ENCODE peak calls at places on chromosomes 1 and 21, in four cellular contexts. N, A, J and P are unnamed samples. For H3K36me3, the result is how much of the 10 kb centered on the place peaks cover.

GRCh38 chr1:119713039-119713537 is 1.4 kb downstream of the PHGDH start:
- DNase-seq in N (peak), J (no peak), A (no peak), P (no peak)

GRCh38 chr1:910311-910880 is 13.3 kb upstream of the SAMD11 start:
- DNase-seq in N (no peak), J (no peak), A (no peak), P (no peak)

GRCh38 chr1:161068306-161069200 is 1.1 kb downstream of the ARHGAP30 start:
- DNase-seq in N (no peak), J (peak), A (no peak), P (no peak)

GRCh38 chr1:37849480-37849879 is 9.9 kb downstream of the MTF1 start:
- DNase-seq in N (no peak), J (no peak), A (no peak), P (no peak)

GRCh38 chr1:24898152-24898908 is 31.7 kb downstream of the RUNX3 start:
- DNase-seq in A (peak), N (no peak), J (no peak), P (no peak)

GRCh38 chr1:115145221-115145620 is 55.9 kb upstream of the TSPAN2 start:
- DNase-seq in N (no peak), J (no peak), A (no peak), P (no peak)

GRCh38 chr1:157994081-157994581 is 686 bp downstream of the KIRREL1 start:
- DNase-seq in A (no peak), N (no peak), J (no peak), P (no peak)

GRCh38 chr21:28473530-28474225 is 519.0 kb downstream of the LTN1 start:
- DNase-seq in A (no peak), J (no peak), N (no peak), P (no peak)

GRCh38 chr1:105427543-105427942 is 1628.9 kb upstream of the PRMT6 start:
- DNase-seq in A (no peak), N (no peak), J (no peak), P (no peak)

GRCh38 chr1:71823656-71824159 is 458.6 kb downstream of the NEGR1 start:
- DNase-seq in A (no peak), N (no peak), J (no peak), P (no peak)

GRCh38 chr21:39004776-39005605 is 178.3 kb downstream of the PSMG1 start:
- DNase-seq in N (peak), J (no peak), A (no peak), P (no peak)

GRCh38 chr1:212916395-212917133 is 33.8 kb upstream of the VASH2 start:
- DNase-seq in A (no peak), N (peak), J (no peak), P (no peak)

GRCh38 chr1:49597436-49597835 is 426.3 kb downstream of the AGBL4 start:
- DNase-seq in N (no peak), J (no peak), A (no peak), P (no peak)

GRCh38 chr21:45844181-45844580 is 137.4 kb upstream of the COL6A1 start:
- DNase-seq in N (no peak), A (no peak), J (no peak), P (no peak)

GRCh38 chr1:13593511-13594131 is 10.0 kb downstream of the PDPN start:
- DNase-seq in J (no peak), A (no peak), N (peak), P (peak)

GRCh38 chr1:8858112-8858668 is 20.3 kb downstream of the ENO1 start:
- DNase-seq in N (peak), J (no peak), A (no peak), P (peak)

GRCh38 chr1:18090636-18091035 is 17.0 kb upstream of the IGSF21 start:
- DNase-seq in A (no peak), N (no peak), J (no peak), P (no peak)

GRCh38 chr1:117930484-117930883 is 945 bp downstream of the WDR3 start:
- DNase-seq in J (no peak), N (peak), A (no peak), P (no peak)

GRCh38 chr1:45979778-45980176 is 152.7 kb downstream of the PIK3R3 start:
- DNase-seq in N (no peak), A (no peak), J (no peak), P (no peak)

GRCh38 chr1:115364044-115364775 is 26.2 kb upstream of the NGF start:
- DNase-seq in J (no peak), N (peak), A (no peak), P (no peak)

GRCh38 chr1:118945460-118945859 is 42.7 kb downstream of the TBX15 start:
- DNase-seq in N (peak), A (no peak), J (no peak), P (no peak)

GRCh38 chr1:6245869-6246496 is 2.0 kb downstream of the HES3 start:
- DNase-seq in N (no peak), J (no peak), A (no peak), P (no peak)

GRCh38 chr1:8966606-8967005 is 20.9 kb downstream of the CA6 start:
- DNase-seq in A (no peak), N (no peak), J (no peak), P (no peak)

GRCh38 chr21:31190516-31190915 is 152.2 kb upstream of the KRTAP19-8 start:
- DNase-seq in J (no peak), N (no peak), A (no peak), P (no peak)
- H3K36me3 ChIP-seq in J (under half), N (under half), A (under half), P (under half)

GRCh38 chr1:54361342-54361741 is 44.9 kb downstream of the SSBP3 start:
- DNase-seq in N (no peak), A (no peak), J (no peak), P (no peak)
- TF ChIP-seq CTCF in N (peak), A (no peak), J (no peak), P (no peak)

DNA sequence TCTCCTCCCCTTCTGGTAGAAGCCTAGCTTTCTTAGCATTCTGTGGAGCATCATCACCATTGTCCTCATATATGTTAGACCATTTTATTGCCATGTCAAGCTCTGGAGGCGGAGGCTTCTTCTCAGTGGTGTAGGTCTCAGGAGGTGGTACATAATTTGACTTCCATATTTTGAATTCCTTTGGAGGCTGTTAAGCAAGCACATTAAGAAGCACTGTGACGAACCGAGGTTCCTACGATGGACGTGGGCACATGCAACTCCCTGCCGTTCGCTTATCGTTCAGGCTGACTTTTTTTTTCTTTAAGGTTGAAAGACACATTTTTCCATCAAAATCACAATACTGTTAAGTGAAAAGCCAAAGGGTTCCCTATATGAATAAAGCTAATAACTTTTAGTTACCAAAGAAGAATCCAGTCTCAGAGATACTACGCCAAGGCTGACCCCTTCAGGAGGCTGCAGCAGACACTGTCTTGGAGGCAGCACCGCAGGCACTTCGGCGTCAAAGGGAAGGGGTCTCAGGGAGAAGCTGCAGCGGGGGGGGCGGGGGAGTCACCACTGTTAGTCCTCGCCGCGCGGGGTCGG is 835 bp downstream of the C1orf52 start:
- DNase-seq in J (no peak), N (peak), A (no peak), P (no peak)
- H3K4me3 ChIP-seq in J (peak), N (peak), A (peak), P (peak)

GRCh38 chr1:28506907-28507246 is 1.0 kb downstream of the RCC1 start:
- DNase-seq in N (no peak), A (no peak), J (no peak), P (no peak)
- H3K36me3 ChIP-seq in N (under half), A (under half), J (under half), P (under half)

DNA sequence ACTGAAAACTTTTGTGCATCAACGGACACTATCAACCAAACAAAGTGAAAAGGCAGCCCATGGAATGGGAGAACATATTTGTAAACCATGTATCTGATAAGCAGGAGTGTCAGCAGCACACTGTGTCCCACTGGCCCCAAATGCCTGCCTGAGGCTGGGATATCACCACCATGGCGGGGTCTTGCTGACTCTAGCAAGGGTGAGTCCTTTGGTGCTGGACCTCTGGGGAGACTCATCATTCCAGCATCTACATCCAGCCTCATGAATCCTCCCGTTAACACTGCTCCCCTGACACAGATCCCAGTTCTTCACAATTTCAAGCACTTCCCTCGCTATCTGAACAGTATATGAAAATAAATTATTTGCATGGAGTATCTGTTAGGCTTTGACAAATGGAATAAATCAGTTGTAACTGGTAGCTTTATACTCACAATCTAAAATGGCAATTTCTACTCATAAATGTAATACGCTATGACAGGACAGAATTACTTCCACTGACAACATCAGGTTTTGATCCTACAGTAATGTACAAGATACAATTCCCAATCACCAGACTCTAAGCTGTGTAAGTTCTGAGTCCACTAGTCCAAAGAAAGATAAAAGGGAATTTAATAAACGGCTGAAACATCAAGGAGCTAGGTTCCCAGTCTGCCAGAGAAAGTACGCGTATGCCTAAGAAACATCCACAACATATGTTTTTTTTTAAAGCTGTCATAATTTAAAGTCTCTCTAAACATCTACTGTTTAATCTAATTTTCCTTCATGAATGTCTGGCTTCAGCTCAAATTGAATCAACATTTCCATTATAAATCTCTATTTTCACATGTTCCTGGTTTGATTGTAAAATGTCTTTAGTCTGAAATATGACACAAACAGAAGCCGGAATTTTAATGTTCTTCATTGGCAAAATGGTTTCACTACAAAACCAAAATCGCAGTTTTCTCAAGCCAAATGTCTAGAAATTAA is 95.1 kb downstream of the SIPA1L2 start:
- DNase-seq in N (no peak), A (no peak), J (no peak), P (no peak)
- TF ChIP-seq CTCF in N (no peak), A (no peak), J (no peak), P (no peak)

GRCh38 chr1:65524931-65525296 is 104.4 kb downstream of the LEPR start:
- DNase-seq in A (no peak), N (no peak), J (no peak), P (no peak)
- H3K4me3 ChIP-seq in A (no peak), N (peak), J (no peak), P (peak)

DNA sequence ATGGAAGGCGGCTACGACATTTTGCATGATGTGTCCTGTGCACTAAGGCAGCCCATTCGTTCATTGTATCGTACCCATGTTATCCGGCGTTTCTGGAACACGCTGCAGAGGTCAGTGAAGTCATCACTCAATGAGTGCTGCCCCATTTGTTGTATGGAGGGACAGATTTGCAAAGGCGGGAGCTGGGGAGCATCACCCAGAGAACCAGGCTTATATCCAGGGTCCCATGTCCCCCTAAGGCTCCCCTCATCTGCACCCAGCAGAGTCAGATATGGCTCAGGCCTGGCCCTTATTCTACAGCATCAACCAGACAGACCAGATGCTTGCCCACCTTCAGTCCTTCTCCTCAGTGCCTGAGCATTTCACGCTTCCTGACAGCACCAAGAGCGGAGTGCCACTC is 31.2 kb downstream of the SZT2 start:
- DNase-seq in N (no peak), A (no peak), J (no peak), P (no peak)
- H3K36me3 ChIP-seq in N (under half), A (under half), J (half or more), P (under half)

GRCh38 chr1:23555225-23555801 is 4.0 kb downstream of the ID3 start:
- DNase-seq in A (no peak), J (no peak), N (no peak), P (no peak)
- TF ChIP-seq CTCF in A (no peak), J (no peak), N (peak), P (no peak)

GRCh38 chr1:40691538-40692428 is at the start of gene NFYC:
- DNase-seq in N (peak), J (peak), A (peak), P (peak)

GRCh38 chr1:40690919-40691537 is 476 bp upstream of the NFYC start:
- DNase-seq in A (no peak), N (no peak), J (no peak), P (no peak)

GRCh38 chr1:40687059-40687458 is 4.4 kb upstream of the NFYC start:
- DNase-seq in J (no peak), N (no peak), A (no peak), P (no peak)

GRCh38 chr1:40692429-40692905 is 963 bp downstream of the NFYC start:
- DNase-seq in A (no peak), N (peak), J (no peak), P (no peak)

DNA sequence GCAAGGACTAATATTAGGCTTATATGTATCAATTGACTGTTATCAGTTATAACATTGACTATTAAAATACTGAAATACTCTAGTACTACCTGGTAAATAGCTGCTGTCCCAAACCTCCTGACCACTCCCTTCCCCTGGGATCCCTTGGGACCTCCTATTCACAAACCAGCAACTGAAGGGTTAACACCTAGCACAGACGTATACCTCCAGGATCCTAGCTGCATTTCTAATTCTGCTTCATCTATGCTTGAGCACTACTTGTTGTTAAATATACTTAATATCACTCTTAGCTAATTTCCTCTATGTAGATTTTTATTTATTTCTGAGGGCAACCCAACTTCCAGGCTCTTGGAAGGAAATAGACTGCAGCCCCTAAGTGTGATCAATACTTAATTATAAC is 1.8 kb upstream of the NFYC start:
- DNase-seq in J (no peak), A (no peak), N (no peak), P (no peak)
- H3K4me3 ChIP-seq in J (no peak), A (no peak), N (no peak), P (no peak)